ENCODE peak calls at places on chromosome 15, in five cellular contexts. U is suprapubic skin, S is spleen, B is GM12878, Y is GM12891. K is an unnamed sample.

GRCh38 chr15:28896944-28897343 is 11.2 kb downstream of the APBA2 start:
- DNase-seq in U (no peak), S (peak; percentile 8), B (no peak), Y (no peak), K (no peak)

GRCh38 chr15:61644550-61644949 is 415.4 kb upstream of the RORA start:
- DNase-seq in U (no peak), S (no peak), B (no peak), Y (no peak), K (no peak)

GRCh38 chr15:25830844-25831443 is 32.2 kb downstream of the ATP10A start:
- DNase-seq in U (no peak), S (no peak), B (no peak), Y (no peak), K (no peak)

GRCh38 chr15:90603893-90604292 is 74.2 kb downstream of the CRTC3 start:
- DNase-seq in U (no peak), S (peak; percentile 81), B (no peak), Y (no peak), K (peak; percentile 41)

GRCh38 chr15:55084216-55084615 is 112.5 kb downstream of the RSL24D1 start:
- DNase-seq in U (no peak), S (no peak), B (no peak), Y (no peak), K (no peak)

GRCh38 chr15:39785139-39785538 is 2.5 kb upstream of the FSIP1 start:
- DNase-seq in U (no peak), S (no peak), B (no peak), Y (no peak), K (no peak)

GRCh38 chr15:78056714-78057269 is 20.7 kb downstream of the TBC1D2B start:
- DNase-seq in U (no peak), S (no peak), B (no peak), Y (no peak), K (peak; percentile 43)

GRCh38 chr15:62625421-62626033 is 417.0 kb upstream of the TPM1 start:
- DNase-seq in U (no peak), S (no peak), B (no peak), Y (no peak), K (no peak)

GRCh38 chr15:90203922-90204321 is 2.8 kb downstream of the SEMA4B start:
- DNase-seq in U (no peak), S (peak; percentile 65), B (no peak), Y (no peak), K (no peak)

GRCh38 chr15:100588638-100589242 is 13.2 kb downstream of the LINS1 start:
- DNase-seq in U (no peak), S (no peak), B (no peak), Y (no peak), K (no peak)

GRCh38 chr15:73143763-73144155 is 91.5 kb downstream of the NEO1 start:
- DNase-seq in U (no peak), S (no peak), B (no peak), Y (no peak), K (no peak)

GRCh38 chr15:87874896-87875661 is 381.5 kb downstream of the NTRK3 start:
- DNase-seq in U (no peak), S (peak; percentile 69), B (no peak), Y (no peak), K (no peak)

GRCh38 chr15:29913528-29914135 is 91.4 kb upstream of the TJP1 start:
- DNase-seq in U (no peak), S (no peak), B (no peak), Y (no peak), K (no peak)

DNA sequence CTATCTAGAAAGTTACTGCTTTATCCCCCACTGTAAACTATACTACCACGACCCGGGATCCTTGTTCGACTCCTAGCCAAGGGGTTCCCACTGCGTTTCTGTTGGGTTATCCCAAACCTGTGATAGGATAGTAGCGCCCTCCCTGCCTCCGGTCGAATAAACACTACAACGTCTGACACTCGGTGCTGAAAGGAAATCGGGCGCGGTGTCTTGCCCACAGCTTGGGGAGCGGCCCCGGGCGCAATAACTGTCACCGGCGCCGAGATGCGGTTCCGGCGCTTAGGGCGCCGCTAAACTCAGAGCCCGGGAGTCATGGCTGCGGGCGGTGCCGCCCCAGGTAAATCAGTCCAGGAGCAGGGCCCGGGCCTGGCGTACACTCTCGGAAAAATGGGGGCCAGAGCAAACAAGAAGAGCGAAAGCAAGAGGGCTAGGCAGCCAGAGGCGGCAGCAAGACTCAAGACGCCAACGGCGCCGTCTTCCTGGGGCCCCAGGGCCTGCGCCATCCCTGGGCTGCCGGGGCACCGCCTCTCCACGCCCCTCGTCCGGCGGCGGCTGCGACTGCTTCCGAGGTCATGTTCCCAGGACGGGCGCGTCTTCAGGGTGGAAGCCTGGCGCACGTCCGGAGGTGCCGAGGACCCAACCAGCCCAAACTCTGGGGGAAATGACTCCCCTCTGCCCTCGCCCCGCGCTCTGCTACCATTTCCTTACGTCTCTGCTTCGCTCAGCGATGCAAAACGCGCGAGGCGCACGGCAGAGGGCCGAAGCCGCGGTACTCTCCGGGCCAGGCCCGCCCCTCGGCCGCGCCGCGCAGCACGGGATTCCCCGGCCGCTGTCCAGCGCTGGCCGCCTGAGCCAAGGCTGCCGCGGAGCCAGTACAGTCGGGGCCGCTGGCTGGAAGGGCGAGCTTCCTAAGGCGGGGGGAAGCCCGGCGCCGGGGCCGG is at the start of gene DUT:
- DNase-seq in U (peak; percentile 92), S (peak; percentile 97), B (peak; percentile 39), Y (peak; percentile 58), K (peak; percentile 84)
- TF ChIP-seq POLR2A in U (peak; percentile 28), S (peak; percentile 86), B (peak; percentile 94), Y (peak; percentile 84), K (no peak)

DNA sequence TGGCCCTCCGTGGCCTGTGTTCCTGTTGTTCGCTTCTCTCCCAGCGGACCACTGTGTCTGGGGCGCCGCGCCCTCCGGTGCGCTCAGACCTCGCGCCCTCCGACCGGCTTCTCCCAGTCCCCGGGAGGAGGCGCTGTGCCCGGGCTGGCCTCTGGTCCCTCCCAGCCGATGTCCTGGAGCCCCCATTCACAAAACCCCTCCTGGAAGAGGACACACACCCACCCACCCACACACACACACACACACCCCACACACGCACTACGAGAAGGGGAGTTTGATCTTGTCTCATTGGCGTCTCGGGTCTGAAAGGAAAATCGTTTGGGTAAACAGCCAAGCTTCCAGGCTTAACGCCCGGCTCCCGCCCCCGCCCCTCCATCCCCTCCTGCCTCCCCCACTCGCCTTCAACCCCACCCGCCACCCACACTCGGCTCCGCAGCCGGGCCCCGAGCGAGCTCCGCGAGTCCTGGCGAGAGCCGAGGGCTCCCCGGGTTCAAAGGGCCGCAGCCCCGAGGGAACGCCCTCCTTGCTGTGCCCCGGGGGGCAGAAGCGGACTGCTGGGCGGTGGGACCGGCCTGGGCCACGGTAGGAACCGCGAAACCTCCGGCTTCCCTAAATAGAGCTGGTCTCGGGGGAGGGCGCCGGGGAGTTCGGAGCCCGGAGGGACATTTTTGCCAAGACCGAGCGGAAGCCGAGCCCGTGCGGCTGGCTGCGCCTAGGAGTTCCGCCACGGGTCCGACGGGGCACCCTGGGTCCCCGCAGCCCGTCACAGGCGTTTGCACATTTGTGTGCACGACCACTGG is 23.6 kb downstream of the NR2F2 start:
- DNase-seq in U (no peak), S (peak; percentile 79), B (no peak), Y (no peak), K (peak; percentile 68)
- TF ChIP-seq POLR2AphosphoS5 in U (no peak), S (peak; percentile 31), B (no peak), Y (no peak), K (no peak)

GRCh38 chr15:75738647-75739325 is 26.1 kb upstream of the CSPG4 start:
- DNase-seq in U (peak; percentile 95), S (peak; percentile 97), B (peak; percentile 53), Y (peak; percentile 97), K (peak; percentile 98)
- TF ChIP-seq POLR2A in U (no peak), S (no peak), B (peak; percentile 54), Y (no peak), K (no peak)

DNA sequence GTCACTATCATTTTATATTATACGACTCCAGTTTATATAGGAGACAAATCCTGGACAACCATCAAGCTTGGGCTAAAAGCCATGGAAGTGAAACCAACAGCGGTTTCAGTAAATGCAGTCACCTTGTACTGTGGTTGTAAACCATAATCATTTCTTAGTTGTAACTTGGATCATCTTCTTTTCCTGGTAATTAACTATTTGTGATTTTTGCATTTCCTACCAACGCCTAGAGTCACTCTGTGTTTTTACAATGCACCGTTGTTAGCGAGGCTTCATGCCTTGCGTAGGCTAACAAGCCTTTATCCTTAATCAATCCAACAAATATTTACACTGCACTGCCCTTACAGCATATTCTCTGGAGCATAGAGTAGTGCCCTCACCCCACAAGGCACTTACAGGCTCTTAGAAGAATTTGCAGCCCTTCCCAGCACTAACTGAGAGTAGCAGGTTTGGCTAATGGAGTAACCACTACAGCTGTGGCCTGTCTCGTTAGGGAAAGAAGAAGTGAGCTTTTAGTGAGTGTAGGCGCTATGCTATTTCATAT is 62.6 kb downstream of the ABHD2 start:
- DNase-seq in U (no peak), S (no peak), B (no peak), Y (no peak), K (peak; percentile 56)
- TF ChIP-seq POLR2AphosphoS5 in U (no peak), S (no peak), B (no peak), Y (no peak), K (peak; percentile 39)

GRCh38 chr15:56365075-56365711 is at the start of gene TEX9:
- DNase-seq in U (peak; percentile 87), S (peak; percentile 92), B (peak; percentile 79), Y (peak; percentile 58), K (peak; percentile 88)
- TF ChIP-seq POLR2A in U (no peak), S (peak; percentile 25), B (peak; percentile 93), Y (peak; percentile 81), K (no peak)

DNA sequence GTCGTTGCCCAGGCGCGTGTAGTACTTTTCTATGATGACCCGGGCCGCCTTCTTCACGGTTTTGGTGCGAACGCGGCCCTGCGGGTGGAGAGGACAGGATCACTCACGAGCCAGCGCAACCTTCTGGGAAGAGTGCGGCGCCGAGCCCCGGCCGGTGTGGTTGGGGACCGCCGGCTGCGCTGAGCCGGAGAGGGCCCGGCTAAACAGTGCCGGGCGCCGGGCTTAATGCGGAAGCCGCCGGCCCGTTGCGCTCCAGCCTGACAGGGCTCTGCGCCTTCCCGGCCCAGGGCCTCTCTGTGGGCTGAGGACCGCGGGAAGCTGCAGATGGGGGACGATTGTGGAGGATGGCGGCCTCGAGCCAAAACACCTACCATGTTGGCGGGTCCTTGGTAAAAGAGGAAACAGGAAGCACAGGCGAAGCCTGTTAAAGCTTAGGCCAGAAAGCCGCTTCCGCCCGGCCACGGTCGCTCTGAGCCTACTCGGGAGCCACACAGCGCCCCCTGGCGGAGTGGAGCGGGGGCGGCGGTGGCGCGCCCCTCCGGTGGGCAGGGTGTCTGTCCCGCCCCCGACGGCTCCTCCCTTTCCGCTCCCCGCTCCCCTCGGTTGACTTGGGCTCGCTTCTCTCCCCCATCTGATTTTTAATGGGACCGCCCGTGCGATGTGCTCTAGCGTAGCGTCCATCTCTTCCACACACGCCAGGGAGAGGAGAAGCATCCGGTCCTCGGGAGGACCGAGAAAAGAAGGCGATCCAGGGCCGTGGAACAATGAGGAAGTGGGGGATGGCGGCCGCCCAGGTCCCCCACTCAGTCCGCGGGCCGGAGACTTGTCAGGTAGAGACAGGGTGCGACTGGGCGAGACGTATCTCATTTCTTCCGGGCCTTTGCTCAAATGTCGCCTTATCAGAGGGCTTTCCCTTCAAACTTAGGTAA is at the start of gene RPS17:
- DNase-seq in U (peak; percentile 97), S (peak; percentile 100), B (peak; percentile 85), Y (peak; percentile 99), K (peak; percentile 98)
- TF ChIP-seq POLR2AphosphoS5 in U (peak; percentile 74), S (peak; percentile 96), B (peak; percentile 100), Y (peak; percentile 99), K (peak; percentile 95)

DNA sequence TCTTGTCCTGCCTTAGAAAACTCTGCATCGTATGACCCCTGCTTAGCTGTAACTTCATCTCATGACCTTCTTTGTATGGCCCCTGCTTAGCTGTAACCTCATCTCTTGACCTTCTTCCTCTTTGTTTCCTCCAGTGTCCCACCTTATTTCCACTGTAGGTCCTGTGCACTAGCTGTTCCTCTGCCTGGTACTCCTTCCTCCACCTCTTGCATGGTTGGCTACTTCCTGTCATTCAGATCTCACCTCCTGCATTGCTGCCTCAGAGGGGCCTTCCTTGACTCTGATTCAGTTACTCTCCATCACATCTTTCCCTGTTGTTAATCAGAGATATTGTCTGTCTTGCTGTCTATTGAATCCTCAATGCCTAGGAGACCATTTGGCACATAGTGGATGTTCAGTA is 63.2 kb downstream of the PDE8A start:
- DNase-seq in U (no peak), S (no peak), B (no peak), Y (no peak), K (no peak)
- TF ChIP-seq POLR2A in U (no peak), S (no peak), B (no peak), Y (no peak), K (no peak)